ENCODE peak calls at places on chromosome 13, in five cellular contexts. One of them, this sample, is unnamed.
A peak's percentile ranks its signal among the peaks of the same experiment; 100 is the strongest.

GRCh38 chr13:71021810-71022422 is 845.1 kb downstream of the DACH1 start:
- DNase-seq in stimulated activated CD4-positive, alpha-beta T cell treated with anti-CD3 and anti-CD28 coated beads, Interleukin-1b, Interleukin-23, amount 100 ng/mL, for 24 hours: no peak
- DNase-seq in stimulated activated CD8-positive, alpha-beta memory T cell treated with anti-CD3 and anti-CD28 coated beads, Interleukin-2, amount 100 ng/mL, for 1 hour: no peak
- DNase-seq in SHP77: no peak
- DNase-seq in GM10248: no peak
- DNase-seq in this sample: no peak

GRCh38 chr13:102039264-102039663 is 362.6 kb downstream of the FGF14 start:
- DNase-seq in stimulated activated CD4-positive, alpha-beta T cell treated with anti-CD3 and anti-CD28 coated beads, Interleukin-1b, Interleukin-23, amount 100 ng/mL, for 24 hours: no peak
- DNase-seq in stimulated activated CD8-positive, alpha-beta memory T cell treated with anti-CD3 and anti-CD28 coated beads, Interleukin-2, amount 100 ng/mL, for 1 hour: no peak
- DNase-seq in SHP77: no peak
- DNase-seq in GM10248: no peak
- DNase-seq in this sample: no peak

GRCh38 chr13:22332411-22332810 is 661.5 kb downstream of the FGF9 start:
- DNase-seq in stimulated activated CD4-positive, alpha-beta T cell treated with anti-CD3 and anti-CD28 coated beads, Interleukin-1b, Interleukin-23, amount 100 ng/mL, for 24 hours: no peak
- DNase-seq in stimulated activated CD8-positive, alpha-beta memory T cell treated with anti-CD3 and anti-CD28 coated beads, Interleukin-2, amount 100 ng/mL, for 1 hour: no peak
- DNase-seq in SHP77: no peak
- DNase-seq in GM10248: no peak
- DNase-seq in this sample: no peak

GRCh38 chr13:66967825-66968597 is 262.1 kb downstream of the PCDH9 start:
- DNase-seq in stimulated activated CD4-positive, alpha-beta T cell treated with anti-CD3 and anti-CD28 coated beads, Interleukin-1b, Interleukin-23, amount 100 ng/mL, for 24 hours: no peak
- DNase-seq in stimulated activated CD8-positive, alpha-beta memory T cell treated with anti-CD3 and anti-CD28 coated beads, Interleukin-2, amount 100 ng/mL, for 1 hour: no peak
- DNase-seq in SHP77: no peak
- DNase-seq in GM10248: no peak
- DNase-seq in this sample: no peak

GRCh38 chr13:78608705-78609463 is 5.5 kb upstream of the POU4F1 start:
- DNase-seq in stimulated activated CD4-positive, alpha-beta T cell treated with anti-CD3 and anti-CD28 coated beads, Interleukin-1b, Interleukin-23, amount 100 ng/mL, for 24 hours: no peak
- DNase-seq in stimulated activated CD8-positive, alpha-beta memory T cell treated with anti-CD3 and anti-CD28 coated beads, Interleukin-2, amount 100 ng/mL, for 1 hour: no peak
- DNase-seq in SHP77: no peak
- DNase-seq in GM10248: no peak
- DNase-seq in this sample: no peak

GRCh38 chr13:102721800-102722231 is 27.0 kb upstream of the METTL21C start:
- DNase-seq in stimulated activated CD4-positive, alpha-beta T cell treated with anti-CD3 and anti-CD28 coated beads, Interleukin-1b, Interleukin-23, amount 100 ng/mL, for 24 hours: no peak
- DNase-seq in stimulated activated CD8-positive, alpha-beta memory T cell treated with anti-CD3 and anti-CD28 coated beads, Interleukin-2, amount 100 ng/mL, for 1 hour: no peak
- DNase-seq in SHP77: no peak
- DNase-seq in GM10248: no peak
- DNase-seq in this sample: no peak

GRCh38 chr13:66312312-66313087 is 917.6 kb downstream of the PCDH9 start:
- DNase-seq in stimulated activated CD4-positive, alpha-beta T cell treated with anti-CD3 and anti-CD28 coated beads, Interleukin-1b, Interleukin-23, amount 100 ng/mL, for 24 hours: no peak
- DNase-seq in stimulated activated CD8-positive, alpha-beta memory T cell treated with anti-CD3 and anti-CD28 coated beads, Interleukin-2, amount 100 ng/mL, for 1 hour: no peak
- DNase-seq in SHP77: peak; percentile 59
- DNase-seq in GM10248: no peak
- DNase-seq in this sample: no peak

GRCh38 chr13:23987331-23987730 is 90.0 kb upstream of the C1QTNF9B start:
- DNase-seq in stimulated activated CD4-positive, alpha-beta T cell treated with anti-CD3 and anti-CD28 coated beads, Interleukin-1b, Interleukin-23, amount 100 ng/mL, for 24 hours: no peak
- DNase-seq in stimulated activated CD8-positive, alpha-beta memory T cell treated with anti-CD3 and anti-CD28 coated beads, Interleukin-2, amount 100 ng/mL, for 1 hour: no peak
- DNase-seq in SHP77: no peak
- DNase-seq in GM10248: no peak
- DNase-seq in this sample: no peak

GRCh38 chr13:80217614-80218456 is 123.1 kb downstream of the SPRY2 start:
- DNase-seq in stimulated activated CD4-positive, alpha-beta T cell treated with anti-CD3 and anti-CD28 coated beads, Interleukin-1b, Interleukin-23, amount 100 ng/mL, for 24 hours: no peak
- DNase-seq in stimulated activated CD8-positive, alpha-beta memory T cell treated with anti-CD3 and anti-CD28 coated beads, Interleukin-2, amount 100 ng/mL, for 1 hour: no peak
- DNase-seq in SHP77: no peak
- DNase-seq in GM10248: no peak
- DNase-seq in this sample: no peak

GRCh38 chr13:36259361-36260137 is 38.1 kb downstream of the CCDC169 start:
- DNase-seq in stimulated activated CD4-positive, alpha-beta T cell treated with anti-CD3 and anti-CD28 coated beads, Interleukin-1b, Interleukin-23, amount 100 ng/mL, for 24 hours: no peak
- DNase-seq in stimulated activated CD8-positive, alpha-beta memory T cell treated with anti-CD3 and anti-CD28 coated beads, Interleukin-2, amount 100 ng/mL, for 1 hour: no peak
- DNase-seq in SHP77: no peak
- DNase-seq in GM10248: no peak
- DNase-seq in this sample: no peak

GRCh38 chr13:32475403-32475802 is 47.5 kb upstream of the N4BP2L1 start:
- DNase-seq in stimulated activated CD4-positive, alpha-beta T cell treated with anti-CD3 and anti-CD28 coated beads, Interleukin-1b, Interleukin-23, amount 100 ng/mL, for 24 hours: no peak
- DNase-seq in stimulated activated CD8-positive, alpha-beta memory T cell treated with anti-CD3 and anti-CD28 coated beads, Interleukin-2, amount 100 ng/mL, for 1 hour: no peak
- DNase-seq in SHP77: no peak
- DNase-seq in GM10248: no peak
- DNase-seq in this sample: no peak

GRCh38 chr13:110711778-110712070 is 1.8 kb upstream of the ING1 start:
- DNase-seq in stimulated activated CD4-positive, alpha-beta T cell treated with anti-CD3 and anti-CD28 coated beads, Interleukin-1b, Interleukin-23, amount 100 ng/mL, for 24 hours: no peak
- DNase-seq in stimulated activated CD8-positive, alpha-beta memory T cell treated with anti-CD3 and anti-CD28 coated beads, Interleukin-2, amount 100 ng/mL, for 1 hour: no peak
- DNase-seq in SHP77: no peak
- DNase-seq in GM10248: no peak
- DNase-seq in this sample: no peak

GRCh38 chr13:19153782-19154450 is 27.7 kb downstream of the TUBA3C start:
- DNase-seq in stimulated activated CD4-positive, alpha-beta T cell treated with anti-CD3 and anti-CD28 coated beads, Interleukin-1b, Interleukin-23, amount 100 ng/mL, for 24 hours: peak; percentile 4
- DNase-seq in stimulated activated CD8-positive, alpha-beta memory T cell treated with anti-CD3 and anti-CD28 coated beads, Interleukin-2, amount 100 ng/mL, for 1 hour: no peak
- DNase-seq in SHP77: no peak
- DNase-seq in GM10248: no peak
- DNase-seq in this sample: no peak

GRCh38 chr13:100818706-100819105 is 144.1 kb upstream of the TMTC4 start:
- DNase-seq in stimulated activated CD4-positive, alpha-beta T cell treated with anti-CD3 and anti-CD28 coated beads, Interleukin-1b, Interleukin-23, amount 100 ng/mL, for 24 hours: no peak
- DNase-seq in stimulated activated CD8-positive, alpha-beta memory T cell treated with anti-CD3 and anti-CD28 coated beads, Interleukin-2, amount 100 ng/mL, for 1 hour: no peak
- DNase-seq in SHP77: no peak
- DNase-seq in GM10248: no peak
- DNase-seq in this sample: no peak

GRCh38 chr13:66657165-66657895 is 572.8 kb downstream of the PCDH9 start:
- DNase-seq in stimulated activated CD4-positive, alpha-beta T cell treated with anti-CD3 and anti-CD28 coated beads, Interleukin-1b, Interleukin-23, amount 100 ng/mL, for 24 hours: no peak
- DNase-seq in stimulated activated CD8-positive, alpha-beta memory T cell treated with anti-CD3 and anti-CD28 coated beads, Interleukin-2, amount 100 ng/mL, for 1 hour: no peak
- DNase-seq in SHP77: peak; percentile 95
- DNase-seq in GM10248: no peak
- DNase-seq in this sample: peak; percentile 70

GRCh38 chr13:112815871-112816270 is 126.0 kb downstream of the ATP11A start:
- DNase-seq in stimulated activated CD4-positive, alpha-beta T cell treated with anti-CD3 and anti-CD28 coated beads, Interleukin-1b, Interleukin-23, amount 100 ng/mL, for 24 hours: no peak
- DNase-seq in stimulated activated CD8-positive, alpha-beta memory T cell treated with anti-CD3 and anti-CD28 coated beads, Interleukin-2, amount 100 ng/mL, for 1 hour: no peak
- DNase-seq in SHP77: no peak
- DNase-seq in GM10248: no peak
- DNase-seq in this sample: no peak

GRCh38 chr13:77583551-77583950 is 48.0 kb downstream of the SCEL start:
- DNase-seq in stimulated activated CD4-positive, alpha-beta T cell treated with anti-CD3 and anti-CD28 coated beads, Interleukin-1b, Interleukin-23, amount 100 ng/mL, for 24 hours: no peak
- DNase-seq in stimulated activated CD8-positive, alpha-beta memory T cell treated with anti-CD3 and anti-CD28 coated beads, Interleukin-2, amount 100 ng/mL, for 1 hour: no peak
- DNase-seq in SHP77: no peak
- DNase-seq in GM10248: no peak
- DNase-seq in this sample: no peak

GRCh38 chr13:50156140-50156539 is 140.9 kb downstream of the KCNRG start:
- DNase-seq in stimulated activated CD4-positive, alpha-beta T cell treated with anti-CD3 and anti-CD28 coated beads, Interleukin-1b, Interleukin-23, amount 100 ng/mL, for 24 hours: no peak
- DNase-seq in stimulated activated CD8-positive, alpha-beta memory T cell treated with anti-CD3 and anti-CD28 coated beads, Interleukin-2, amount 100 ng/mL, for 1 hour: no peak
- DNase-seq in SHP77: no peak
- DNase-seq in GM10248: no peak
- DNase-seq in this sample: no peak

GRCh38 chr13:33494596-33495214 is 209.2 kb upstream of the STARD13 start:
- DNase-seq in stimulated activated CD4-positive, alpha-beta T cell treated with anti-CD3 and anti-CD28 coated beads, Interleukin-1b, Interleukin-23, amount 100 ng/mL, for 24 hours: no peak
- DNase-seq in stimulated activated CD8-positive, alpha-beta memory T cell treated with anti-CD3 and anti-CD28 coated beads, Interleukin-2, amount 100 ng/mL, for 1 hour: no peak
- DNase-seq in SHP77: no peak
- DNase-seq in GM10248: no peak
- DNase-seq in this sample: peak; percentile 64

GRCh38 chr13:109383683-109384082 is 402.7 kb downstream of the IRS2 start:
- DNase-seq in stimulated activated CD4-positive, alpha-beta T cell treated with anti-CD3 and anti-CD28 coated beads, Interleukin-1b, Interleukin-23, amount 100 ng/mL, for 24 hours: no peak
- DNase-seq in stimulated activated CD8-positive, alpha-beta memory T cell treated with anti-CD3 and anti-CD28 coated beads, Interleukin-2, amount 100 ng/mL, for 1 hour: no peak
- DNase-seq in SHP77: no peak
- DNase-seq in GM10248: no peak
- DNase-seq in this sample: no peak

GRCh38 chr13:30744056-30744684 is 8.8 kb downstream of the ALOX5AP start:
- DNase-seq in stimulated activated CD4-positive, alpha-beta T cell treated with anti-CD3 and anti-CD28 coated beads, Interleukin-1b, Interleukin-23, amount 100 ng/mL, for 24 hours: peak; percentile 71
- DNase-seq in stimulated activated CD8-positive, alpha-beta memory T cell treated with anti-CD3 and anti-CD28 coated beads, Interleukin-2, amount 100 ng/mL, for 1 hour: peak; percentile 75
- DNase-seq in SHP77: no peak
- DNase-seq in GM10248: peak; percentile 88
- DNase-seq in this sample: peak; percentile 19

GRCh38 chr13:111502957-111503356 is 182.5 kb downstream of the TEX29 start:
- DNase-seq in stimulated activated CD4-positive, alpha-beta T cell treated with anti-CD3 and anti-CD28 coated beads, Interleukin-1b, Interleukin-23, amount 100 ng/mL, for 24 hours: no peak
- DNase-seq in stimulated activated CD8-positive, alpha-beta memory T cell treated with anti-CD3 and anti-CD28 coated beads, Interleukin-2, amount 100 ng/mL, for 1 hour: no peak
- DNase-seq in SHP77: no peak
- DNase-seq in GM10248: no peak
- DNase-seq in this sample: no peak

GRCh38 chr13:40158218-40158617 is 502.8 kb downstream of the COG6 start:
- DNase-seq in stimulated activated CD4-positive, alpha-beta T cell treated with anti-CD3 and anti-CD28 coated beads, Interleukin-1b, Interleukin-23, amount 100 ng/mL, for 24 hours: no peak
- DNase-seq in stimulated activated CD8-positive, alpha-beta memory T cell treated with anti-CD3 and anti-CD28 coated beads, Interleukin-2, amount 100 ng/mL, for 1 hour: no peak
- DNase-seq in SHP77: no peak
- DNase-seq in GM10248: no peak
- DNase-seq in this sample: no peak